ENCODE peak calls at places on chromosome 14, in six cellular contexts. H is tibial artery, L is IMR-90, A is cardiac muscle cell, W is epithelial cell of esophagus, P is fibroblast of mammary gland. G is an unnamed sample.

GRCh38 chr14:24395609-24396580 is 2.9 kb upstream of the NYNRIN start:
- DNase-seq in H (no peak), L (no peak), A (no peak), P (no peak), W (peak), G (peak)

GRCh38 chr14:55103005-55103640 is 25.9 kb upstream of the LGALS3 start:
- DNase-seq in H (peak), W (peak), P (peak), A (peak), L (peak), G (peak)

GRCh38 chr14:73634333-73634833 is 10.4 kb upstream of the DNAL1 start:
- DNase-seq in P (peak), W (no peak), H (no peak), A (peak), L (no peak), G (peak)

GRCh38 chr14:49249022-49249421 is 337.2 kb downstream of the RPS29 start:
- DNase-seq in H (no peak), W (peak), A (no peak), L (peak), P (peak), G (peak)

GRCh38 chr14:105473033-105473676 is 1.5 kb upstream of the CRIP2 start:
- DNase-seq in L (no peak), P (no peak), W (no peak), A (no peak), H (peak), G (no peak)

GRCh38 chr14:25537846-25538455 is 488.0 kb upstream of the STXBP6 start:
- DNase-seq in H (no peak), L (no peak), A (peak), W (peak), P (peak), G (no peak)

GRCh38 chr14:94593376-94593748 is 12.1 kb downstream of the SERPINA5 start:
- DNase-seq in L (no peak), P (no peak), H (no peak), W (no peak), A (no peak), G (no peak)

GRCh38 chr14:61438860-61439765 is 117.7 kb downstream of the PRKCH start:
- DNase-seq in H (peak), P (peak), L (peak), A (peak), W (peak), G (peak)

GRCh38 chr14:68757618-68758081 is 35.2 kb downstream of the ZFP36L1 start:
- DNase-seq in P (peak), A (no peak), L (peak), W (no peak), H (peak), G (peak)

GRCh38 chr14:72123755-72124154 is 191.5 kb downstream of the RGS6 start:
- DNase-seq in A (no peak), L (no peak), P (no peak), H (no peak), W (no peak), G (no peak)

GRCh38 chr14:95463173-95463901 is 53.1 kb downstream of the SYNE3 start:
- DNase-seq in P (no peak), L (no peak), A (no peak), H (no peak), W (no peak), G (no peak)

GRCh38 chr14:73741386-73741875 is 27.2 kb upstream of the PNMA1 start:
- DNase-seq in L (peak), P (peak), W (peak), A (no peak), H (peak), G (peak)

GRCh38 chr14:34081576-34082136 is 130.8 kb upstream of the EGLN3 start:
- DNase-seq in W (peak), A (no peak), P (peak), L (peak), H (no peak), G (peak)

GRCh38 chr14:93709249-93709648 is 79.0 kb downstream of the PRIMA1 start:
- DNase-seq in H (no peak), P (peak), L (no peak), W (no peak), A (no peak), G (no peak)

GRCh38 chr14:66288511-66288910 is 197.7 kb upstream of the CCDC196 start:
- DNase-seq in L (no peak), W (peak), P (no peak), H (no peak), A (no peak), G (no peak)

GRCh38 chr14:97379091-97379531 is 581.9 kb downstream of the VRK1 start:
- DNase-seq in L (no peak), H (no peak), P (no peak), A (no peak), W (no peak), G (no peak)

GRCh38 chr14:58082011-58082410 is 70.0 kb downstream of the ARMH4 start:
- DNase-seq in W (peak), H (no peak), L (peak), P (peak), A (no peak), G (peak)

GRCh38 chr14:93824518-93825234 is 36.4 kb upstream of the PRIMA1 start:
- DNase-seq in W (no peak), P (no peak), H (no peak), A (no peak), L (no peak), G (no peak)

GRCh38 chr14:105900398-105901160 is 374.2 kb downstream of the TMEM121 start:
- DNase-seq in A (no peak), H (no peak), L (no peak), W (no peak), P (no peak), G (no peak)

GRCh38 chr14:105489607-105490317 is 1.3 kb upstream of the TEDC1 start:
- DNase-seq in W (peak), L (peak), P (peak), H (peak), A (peak), G (peak)

GRCh38 chr14:49880267-49881064 is 12.4 kb upstream of the ARF6 start:
- DNase-seq in L (no peak), W (no peak), P (peak), A (no peak), H (no peak), G (no peak)

GRCh38 chr14:30541318-30541717 is 17.6 kb upstream of the G2E3 start:
- DNase-seq in W (peak), A (no peak), L (no peak), H (no peak), P (no peak), G (no peak)

GRCh38 chr14:67763158-67763822 is 53.1 kb downstream of the ZFYVE26 start:
- DNase-seq in W (peak), L (no peak), H (no peak), P (no peak), A (no peak), G (no peak)

GRCh38 chr14:56124296-56124695 is 6.1 kb downstream of the PELI2 start:
- DNase-seq in H (no peak), W (no peak), A (no peak), P (no peak), L (peak), G (no peak)

GRCh38 chr14:32559595-32559994 is 230.5 kb downstream of the AKAP6 start:
- DNase-seq in W (peak), P (no peak), H (no peak), L (no peak), A (no peak), G (peak)

GRCh38 chr14:37550511-37550910 is 44.5 kb downstream of the FOXA1 start:
- DNase-seq in H (no peak), A (no peak), L (peak), P (peak), W (no peak), G (peak)

GRCh38 chr14:59688224-59689170 is 111.9 kb upstream of the CCDC175 start:
- DNase-seq in A (peak), H (peak), L (peak), P (peak), W (peak), G (peak)

GRCh38 chr14:34665785-34666425 is 36.0 kb upstream of the SNX6 start:
- DNase-seq in P (peak), L (peak), W (peak), H (no peak), A (no peak), G (peak)

GRCh38 chr14:22780105-22780679 is 13.7 kb downstream of the OXA1L start:
- DNase-seq in L (peak), P (no peak), W (no peak), A (peak), H (no peak), G (peak)

GRCh38 chr14:80606347-80606772 is 335.2 kb downstream of the CEP128 start:
- DNase-seq in H (no peak), L (no peak), P (no peak), A (no peak), W (no peak), G (peak)

GRCh38 chr14:51957950-51958349 is 31.4 kb upstream of the RTRAF start:
- DNase-seq in P (peak), L (peak), H (no peak), A (no peak), W (no peak), G (peak)

GRCh38 chr14:105332352-105332874 is 17.9 kb downstream of the PACS2 start:
- DNase-seq in H (no peak), P (no peak), W (no peak), L (no peak), A (no peak), G (no peak)

GRCh38 chr14:79656086-79656485 is 555.2 kb downstream of the DIO2 start:
- DNase-seq in P (no peak), W (no peak), H (no peak), A (no peak), L (no peak), G (no peak)

GRCh38 chr14:23910876-23911210 is 42.7 kb upstream of the DHRS4 start:
- DNase-seq in A (no peak), P (no peak), H (no peak), L (no peak), W (no peak), G (no peak)

GRCh38 chr14:80275208-80275850 is 64.0 kb upstream of the DIO2 start:
- DNase-seq in L (peak), H (no peak), A (no peak), W (peak), P (peak), G (peak)

GRCh38 chr14:31060253-31060875 is 34.2 kb upstream of the STRN3 start:
- DNase-seq in H (no peak), W (peak), P (no peak), A (no peak), L (no peak), G (no peak)

GRCh38 chr14:92459479-92460421 is 53.8 kb upstream of the RIN3 start:
- DNase-seq in A (no peak), H (no peak), W (no peak), L (no peak), P (peak), G (peak)

DNA sequence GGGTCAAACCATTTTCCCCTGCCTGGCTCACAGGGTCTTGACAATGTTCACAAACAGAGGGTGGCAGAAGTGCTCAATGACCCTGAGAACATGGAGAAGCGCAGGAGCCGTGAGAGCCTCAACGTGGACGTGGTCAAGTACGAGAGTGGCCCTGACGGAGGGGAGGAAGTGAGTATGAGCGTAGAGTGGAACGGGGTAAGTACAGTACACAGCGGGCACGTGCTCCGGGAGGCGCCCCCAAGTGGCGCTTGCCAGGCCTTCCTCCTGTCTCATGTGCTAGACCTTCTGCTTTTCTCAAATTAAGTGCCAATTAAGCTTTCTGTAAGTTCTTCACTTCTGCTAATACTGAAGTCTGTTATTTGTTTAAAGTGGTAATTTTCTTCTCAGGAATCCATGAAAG is 35.9 kb downstream of the XRCC3 start:
- DNase-seq in P (peak), L (no peak), W (no peak), A (peak), H (no peak), G (peak)
- TF ChIP-seq CTCF in P (peak), L (peak), W (peak), A (peak), H (peak), G (peak)

GRCh38 chr14:53971501-53971900 is 14.9 kb upstream of the BMP4 start:
- DNase-seq in A (no peak), H (no peak), P (no peak), L (no peak), W (no peak), G (no peak)
- H3K4me3 ChIP-seq in A (no peak), H (no peak), P (no peak), L (no peak), W (no peak), G (no peak)

GRCh38 chr14:21236948-21237797 is 32.1 kb downstream of the HNRNPC start:
- DNase-seq in P (no peak), W (no peak), A (no peak), H (no peak), L (no peak), G (no peak)

GRCh38 chr14:21240417-21240816 is 28.8 kb downstream of the HNRNPC start:
- DNase-seq in W (no peak), A (no peak), H (no peak), L (no peak), P (no peak), G (no peak)

GRCh38 chr14:21244546-21244945 is 24.7 kb downstream of the HNRNPC start:
- DNase-seq in L (no peak), W (peak), A (no peak), P (peak), H (no peak), G (no peak)

GRCh38 chr14:21238823-21239518 is 30.3 kb downstream of the HNRNPC start:
- DNase-seq in H (no peak), W (no peak), P (no peak), L (no peak), A (no peak), G (no peak)

DNA sequence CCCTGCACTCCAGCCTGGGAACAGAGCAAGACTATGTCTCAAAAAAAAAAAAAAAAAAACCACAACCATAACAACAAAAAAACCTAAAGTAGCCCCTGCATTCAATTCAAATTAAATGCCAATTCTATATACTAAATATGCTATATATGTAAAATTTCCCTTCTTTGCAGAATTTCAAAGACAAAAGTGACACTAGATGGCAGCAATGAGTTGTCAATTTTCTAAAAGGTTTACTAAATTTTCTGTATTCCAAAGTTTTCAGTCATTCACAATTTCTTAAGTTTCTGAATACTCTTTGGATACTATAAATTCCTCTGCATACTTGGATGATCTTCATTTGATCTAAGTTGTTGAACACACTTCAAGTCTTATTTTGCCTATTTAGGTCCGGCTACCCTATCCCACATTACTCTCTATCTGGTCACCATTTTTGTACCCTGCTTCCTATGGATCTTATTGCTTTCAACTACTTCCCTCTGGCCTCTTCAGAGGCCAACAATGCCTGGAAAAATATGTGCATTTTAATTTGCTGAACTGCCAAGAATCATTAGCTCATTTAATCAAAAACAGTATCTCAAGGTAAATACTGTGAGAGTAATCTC is 27.9 kb downstream of the HNRNPC start:
- DNase-seq in W (no peak), P (peak), A (no peak), H (no peak), L (peak), G (peak)
- TF ChIP-seq CTCF in W (peak), P (peak), A (peak), H (peak), L (peak), G (peak)

GRCh38 chr14:101875726-101876268 is 88.6 kb upstream of the DYNC1H1 start:
- DNase-seq in H (no peak), P (peak), A (no peak), W (no peak), L (no peak), G (no peak)
- H3K4me3 ChIP-seq in H (no peak), P (no peak), A (no peak), W (no peak), L (no peak), G (no peak)

DNA sequence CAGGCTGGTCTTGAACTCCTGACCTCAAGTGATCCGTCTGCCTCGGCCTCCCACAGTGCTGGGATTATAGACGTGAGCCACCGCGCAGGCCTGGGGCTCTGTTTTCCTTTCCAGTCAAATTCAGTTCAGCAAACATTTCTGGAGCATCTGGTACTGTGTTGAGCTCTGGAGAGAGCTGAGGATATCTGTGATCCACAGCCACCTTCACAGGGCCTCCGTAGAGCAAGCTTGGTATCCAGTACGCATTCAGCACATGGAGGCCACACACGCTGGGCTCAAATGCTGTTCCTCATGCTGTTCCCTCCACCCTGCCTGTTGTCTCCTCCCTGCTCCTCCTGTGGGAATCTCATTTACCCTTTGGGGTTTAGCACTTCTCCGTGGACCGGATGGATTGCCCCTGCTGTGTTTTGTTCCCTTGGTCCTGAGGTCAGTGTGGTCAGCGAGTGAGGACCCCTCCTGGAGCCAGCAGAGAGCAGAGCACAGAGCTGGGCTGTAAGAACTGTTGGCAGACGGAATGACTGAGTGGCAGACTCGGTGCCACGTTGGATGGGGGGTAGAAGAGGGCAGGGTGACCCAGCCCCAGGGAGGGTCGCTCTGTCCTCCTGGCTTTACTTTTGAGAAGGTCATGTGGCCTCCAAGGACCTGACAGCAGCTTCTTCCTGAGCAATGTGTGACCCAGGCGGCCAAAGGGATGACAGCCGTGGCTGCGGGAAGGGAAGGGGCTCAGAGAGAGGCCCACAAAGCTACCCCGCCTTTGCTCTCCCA is 891 bp downstream of the RPS6KL1 start:
- DNase-seq in P (no peak), A (no peak), W (no peak), L (no peak), H (peak), G (no peak)
- TF ChIP-seq CTCF in P (no peak), A (no peak), W (no peak), L (no peak), H (no peak), G (no peak)

GRCh38 chr14:99946652-99947489 is 118.4 kb upstream of the EVL start:
- DNase-seq in A (peak), L (no peak), W (peak), P (no peak), H (no peak), G (peak)
- H3K4me3 ChIP-seq in A (peak), L (no peak), W (no peak), P (no peak), H (no peak), G (no peak)